ENCODE peak calls at places on chromosomes 1 and 21, in eight cellular contexts. One of them, this sample, is unnamed.
A peak's percentile ranks its signal among the peaks of the same experiment; 100 is the strongest.

GRCh38 chr1:30129001-30129408 is 594.4 kb downstream of the MATN1 start:
- DNase-seq in GM23338: no peak
- DNase-seq in HCT116: no peak
- DNase-seq in sigmoid colon: no peak
- DNase-seq in Panc1: no peak
- DNase-seq in stomach: no peak
- DNase-seq in transverse colon: no peak
- DNase-seq in upper lobe of left lung: no peak
- DNase-seq in this sample: no peak

GRCh38 chr1:247639381-247639981 is 34.1 kb downstream of the OR2G3 start:
- DNase-seq in GM23338: peak; percentile 94
- DNase-seq in transverse colon: peak; percentile 90
- DNase-seq in Panc1: no peak
- DNase-seq in HCT116: no peak
- DNase-seq in stomach: peak; percentile 82
- DNase-seq in upper lobe of left lung: peak; percentile 93
- DNase-seq in sigmoid colon: peak; percentile 90
- DNase-seq in this sample: no peak

GRCh38 chr21:35063428-35064172 is 14.5 kb upstream of the RUNX1 start:
- DNase-seq in Panc1: no peak
- DNase-seq in transverse colon: no peak
- DNase-seq in sigmoid colon: no peak
- DNase-seq in HCT116: no peak
- DNase-seq in GM23338: no peak
- DNase-seq in upper lobe of left lung: no peak
- DNase-seq in stomach: no peak
- DNase-seq in this sample: no peak

GRCh38 chr1:9753121-9753531 is 70.6 kb downstream of the CLSTN1 start:
- DNase-seq in stomach: no peak
- DNase-seq in sigmoid colon: no peak
- DNase-seq in GM23338: no peak
- DNase-seq in transverse colon: no peak
- DNase-seq in upper lobe of left lung: no peak
- DNase-seq in HCT116: no peak
- DNase-seq in Panc1: no peak
- DNase-seq in this sample: peak; percentile 64

GRCh38 chr1:181061891-181062777 is 26.4 kb upstream of the IER5 start:
- DNase-seq in stomach: no peak
- DNase-seq in Panc1: no peak
- DNase-seq in sigmoid colon: no peak
- DNase-seq in upper lobe of left lung: peak; percentile 47
- DNase-seq in transverse colon: peak; percentile 25
- DNase-seq in GM23338: no peak
- DNase-seq in HCT116: no peak
- DNase-seq in this sample: no peak

GRCh38 chr1:228031276-228031995 is 24.6 kb downstream of the WNT3A start:
- DNase-seq in upper lobe of left lung: no peak
- DNase-seq in GM23338: no peak
- DNase-seq in stomach: no peak
- DNase-seq in Panc1: no peak
- DNase-seq in HCT116: no peak
- DNase-seq in sigmoid colon: no peak
- DNase-seq in transverse colon: peak; percentile 0
- DNase-seq in this sample: no peak

GRCh38 chr1:215682232-215682631 is 115.1 kb downstream of the KCTD3 start:
- DNase-seq in sigmoid colon: no peak
- DNase-seq in upper lobe of left lung: no peak
- DNase-seq in HCT116: no peak
- DNase-seq in Panc1: no peak
- DNase-seq in stomach: no peak
- DNase-seq in GM23338: peak; percentile 7
- DNase-seq in transverse colon: no peak
- DNase-seq in this sample: no peak

GRCh38 chr1:225899044-225899925 is 10.3 kb upstream of the LEFTY1 start:
- DNase-seq in HCT116: no peak
- DNase-seq in transverse colon: no peak
- DNase-seq in sigmoid colon: no peak
- DNase-seq in stomach: no peak
- DNase-seq in Panc1: no peak
- DNase-seq in upper lobe of left lung: no peak
- DNase-seq in GM23338: peak; percentile 95
- DNase-seq in this sample: no peak

GRCh38 chr21:25639922-25640670 is 1.0 kb downstream of the JAM2 start:
- DNase-seq in Panc1: no peak
- DNase-seq in sigmoid colon: peak; percentile 73
- DNase-seq in transverse colon: no peak
- DNase-seq in HCT116: no peak
- DNase-seq in GM23338: peak; percentile 74
- DNase-seq in stomach: no peak
- DNase-seq in upper lobe of left lung: peak; percentile 75
- DNase-seq in this sample: peak; percentile 21

GRCh38 chr1:97196825-97197516 is 475.4 kb downstream of the PTBP2 start:
- DNase-seq in upper lobe of left lung: no peak
- DNase-seq in Panc1: no peak
- DNase-seq in GM23338: no peak
- DNase-seq in HCT116: no peak
- DNase-seq in sigmoid colon: no peak
- DNase-seq in transverse colon: no peak
- DNase-seq in stomach: no peak
- DNase-seq in this sample: no peak

GRCh38 chr1:188188317-188188716 is 1359.6 kb downstream of the PLA2G4A start:
- DNase-seq in sigmoid colon: no peak
- DNase-seq in HCT116: no peak
- DNase-seq in Panc1: no peak
- DNase-seq in upper lobe of left lung: no peak
- DNase-seq in transverse colon: no peak
- DNase-seq in GM23338: no peak
- DNase-seq in stomach: no peak
- DNase-seq in this sample: no peak

DNA sequence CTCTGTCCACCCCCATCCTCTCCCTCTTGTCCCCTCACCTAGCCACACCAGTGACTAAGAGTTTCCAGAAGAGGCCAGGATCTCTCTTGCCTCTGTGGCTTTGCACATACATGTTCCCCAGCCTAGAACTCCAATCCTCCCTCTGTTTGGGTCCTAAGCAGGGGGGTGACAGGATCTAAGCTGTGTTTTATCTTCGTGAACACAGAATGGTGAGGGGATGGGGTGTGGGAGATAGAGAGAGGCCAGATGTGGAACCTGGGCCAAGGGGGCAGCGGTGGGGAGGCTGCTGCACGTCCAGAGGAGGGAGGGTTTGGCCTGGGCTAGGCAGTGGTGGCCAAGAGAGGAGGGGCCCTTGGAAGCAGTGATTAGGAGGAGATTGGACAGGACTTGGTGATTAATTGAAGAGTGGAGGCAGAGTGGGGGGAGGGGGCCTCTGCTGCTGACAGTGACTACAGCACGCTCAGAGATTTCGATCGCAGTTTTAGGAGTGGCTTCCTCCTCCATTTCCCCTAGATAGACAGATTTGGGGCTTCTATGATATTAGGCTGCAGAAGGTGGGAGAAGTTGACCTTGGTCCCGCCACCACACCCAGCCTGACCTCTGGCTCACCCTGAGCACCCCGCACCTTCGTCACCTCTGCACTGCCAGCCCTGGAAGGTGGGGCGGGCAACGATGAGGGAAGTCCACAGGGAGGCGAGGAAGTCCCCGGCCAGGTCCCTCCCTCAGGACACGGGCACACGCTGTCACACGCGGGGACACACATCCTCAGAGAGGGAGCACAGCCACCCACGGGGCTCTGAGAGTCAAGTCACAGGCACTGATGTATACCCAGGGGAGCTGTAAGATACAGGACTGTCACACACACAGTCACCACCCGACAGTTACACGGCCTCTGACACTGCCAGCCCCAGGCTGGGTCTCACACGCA is 17.3 kb upstream of the ADGRB2 start:
- DNase-seq in HCT116: no peak
- DNase-seq in transverse colon: no peak
- DNase-seq in Panc1: no peak
- DNase-seq in GM23338: no peak
- DNase-seq in stomach: no peak
- DNase-seq in sigmoid colon: no peak
- DNase-seq in upper lobe of left lung: peak; percentile 46
- DNase-seq in this sample: no peak
- TF ChIP-seq POLR2AphosphoS5 in HCT116: no peak
- TF ChIP-seq POLR2AphosphoS5 in transverse colon: no peak
- TF ChIP-seq POLR2AphosphoS5 in Panc1: no peak
- TF ChIP-seq POLR2AphosphoS5 in GM23338: no peak
- TF ChIP-seq POLR2AphosphoS5 in stomach: no peak
- TF ChIP-seq POLR2AphosphoS5 in sigmoid colon: no peak
- TF ChIP-seq POLR2AphosphoS5 in upper lobe of left lung: no peak
- TF ChIP-seq POLR2AphosphoS5 in this sample: no peak

GRCh38 chr1:48903291-48903690 is 126.6 kb upstream of the BEND5 start:
- DNase-seq in GM23338: no peak
- DNase-seq in sigmoid colon: no peak
- DNase-seq in HCT116: no peak
- DNase-seq in transverse colon: no peak
- DNase-seq in Panc1: no peak
- DNase-seq in stomach: no peak
- DNase-seq in upper lobe of left lung: no peak
- DNase-seq in this sample: no peak

GRCh38 chr1:48908606-48909005 is 131.9 kb upstream of the BEND5 start:
- DNase-seq in stomach: no peak
- DNase-seq in sigmoid colon: no peak
- DNase-seq in transverse colon: no peak
- DNase-seq in HCT116: no peak
- DNase-seq in upper lobe of left lung: no peak
- DNase-seq in GM23338: no peak
- DNase-seq in Panc1: no peak
- DNase-seq in this sample: no peak

DNA sequence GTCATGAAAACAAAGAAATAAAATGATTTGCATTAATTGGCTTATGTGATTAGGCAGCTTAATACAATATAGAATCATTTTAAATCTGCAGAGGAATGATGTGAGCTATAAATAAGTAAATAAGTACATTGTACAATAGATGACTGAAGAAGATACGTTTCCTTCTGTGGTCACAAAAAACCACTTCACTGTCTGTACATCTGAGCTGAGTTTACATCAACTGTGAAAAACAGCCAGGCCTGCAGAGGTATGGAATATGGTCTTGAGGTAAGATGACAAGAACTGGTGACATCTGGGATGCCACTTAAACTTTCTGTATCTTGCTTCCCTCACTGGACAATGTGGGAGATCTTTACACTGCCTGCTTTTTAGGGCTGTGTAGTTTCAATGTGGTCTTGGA is 130.0 kb upstream of the BEND5 start:
- DNase-seq in stomach: no peak
- DNase-seq in upper lobe of left lung: no peak
- DNase-seq in HCT116: no peak
- DNase-seq in transverse colon: no peak
- DNase-seq in sigmoid colon: no peak
- DNase-seq in Panc1: no peak
- DNase-seq in GM23338: no peak
- DNase-seq in this sample: no peak
- TF ChIP-seq POLR2AphosphoS5 in stomach: no peak
- TF ChIP-seq POLR2AphosphoS5 in upper lobe of left lung: no peak
- TF ChIP-seq POLR2AphosphoS5 in HCT116: no peak
- TF ChIP-seq POLR2AphosphoS5 in transverse colon: no peak
- TF ChIP-seq POLR2AphosphoS5 in sigmoid colon: no peak
- TF ChIP-seq POLR2AphosphoS5 in Panc1: no peak
- TF ChIP-seq POLR2AphosphoS5 in GM23338: no peak
- TF ChIP-seq POLR2AphosphoS5 in this sample: no peak

GRCh38 chr1:59158321-59158720 is 138.6 kb upstream of the FGGY start:
- DNase-seq in GM23338: no peak
- DNase-seq in Panc1: no peak
- DNase-seq in stomach: no peak
- DNase-seq in upper lobe of left lung: no peak
- DNase-seq in HCT116: no peak
- DNase-seq in sigmoid colon: no peak
- DNase-seq in transverse colon: no peak
- DNase-seq in this sample: no peak

GRCh38 chr1:59156031-59156430 is 140.9 kb upstream of the FGGY start:
- DNase-seq in upper lobe of left lung: no peak
- DNase-seq in sigmoid colon: no peak
- DNase-seq in HCT116: no peak
- DNase-seq in GM23338: no peak
- DNase-seq in Panc1: no peak
- DNase-seq in stomach: no peak
- DNase-seq in transverse colon: no peak
- DNase-seq in this sample: no peak

GRCh38 chr1:59154406-59154805 is 142.5 kb upstream of the FGGY start:
- DNase-seq in stomach: no peak
- DNase-seq in Panc1: no peak
- DNase-seq in GM23338: no peak
- DNase-seq in sigmoid colon: no peak
- DNase-seq in transverse colon: no peak
- DNase-seq in HCT116: no peak
- DNase-seq in upper lobe of left lung: no peak
- DNase-seq in this sample: no peak

GRCh38 chr1:59155326-59155725 is 141.6 kb upstream of the FGGY start:
- DNase-seq in Panc1: no peak
- DNase-seq in GM23338: no peak
- DNase-seq in HCT116: no peak
- DNase-seq in stomach: no peak
- DNase-seq in transverse colon: no peak
- DNase-seq in sigmoid colon: no peak
- DNase-seq in upper lobe of left lung: no peak
- DNase-seq in this sample: no peak

GRCh38 chr1:59156526-59157196 is 140.2 kb upstream of the FGGY start:
- DNase-seq in GM23338: peak; percentile 42
- DNase-seq in Panc1: no peak
- DNase-seq in sigmoid colon: no peak
- DNase-seq in transverse colon: no peak
- DNase-seq in stomach: no peak
- DNase-seq in upper lobe of left lung: no peak
- DNase-seq in HCT116: peak; percentile 60
- DNase-seq in this sample: peak; percentile 26
- TF ChIP-seq POLR2AphosphoS5 in GM23338: no peak
- TF ChIP-seq POLR2AphosphoS5 in Panc1: no peak
- TF ChIP-seq POLR2AphosphoS5 in sigmoid colon: no peak
- TF ChIP-seq POLR2AphosphoS5 in transverse colon: no peak
- TF ChIP-seq POLR2AphosphoS5 in stomach: no peak
- TF ChIP-seq POLR2AphosphoS5 in upper lobe of left lung: no peak
- TF ChIP-seq POLR2AphosphoS5 in HCT116: no peak
- TF ChIP-seq POLR2AphosphoS5 in this sample: no peak

DNA sequence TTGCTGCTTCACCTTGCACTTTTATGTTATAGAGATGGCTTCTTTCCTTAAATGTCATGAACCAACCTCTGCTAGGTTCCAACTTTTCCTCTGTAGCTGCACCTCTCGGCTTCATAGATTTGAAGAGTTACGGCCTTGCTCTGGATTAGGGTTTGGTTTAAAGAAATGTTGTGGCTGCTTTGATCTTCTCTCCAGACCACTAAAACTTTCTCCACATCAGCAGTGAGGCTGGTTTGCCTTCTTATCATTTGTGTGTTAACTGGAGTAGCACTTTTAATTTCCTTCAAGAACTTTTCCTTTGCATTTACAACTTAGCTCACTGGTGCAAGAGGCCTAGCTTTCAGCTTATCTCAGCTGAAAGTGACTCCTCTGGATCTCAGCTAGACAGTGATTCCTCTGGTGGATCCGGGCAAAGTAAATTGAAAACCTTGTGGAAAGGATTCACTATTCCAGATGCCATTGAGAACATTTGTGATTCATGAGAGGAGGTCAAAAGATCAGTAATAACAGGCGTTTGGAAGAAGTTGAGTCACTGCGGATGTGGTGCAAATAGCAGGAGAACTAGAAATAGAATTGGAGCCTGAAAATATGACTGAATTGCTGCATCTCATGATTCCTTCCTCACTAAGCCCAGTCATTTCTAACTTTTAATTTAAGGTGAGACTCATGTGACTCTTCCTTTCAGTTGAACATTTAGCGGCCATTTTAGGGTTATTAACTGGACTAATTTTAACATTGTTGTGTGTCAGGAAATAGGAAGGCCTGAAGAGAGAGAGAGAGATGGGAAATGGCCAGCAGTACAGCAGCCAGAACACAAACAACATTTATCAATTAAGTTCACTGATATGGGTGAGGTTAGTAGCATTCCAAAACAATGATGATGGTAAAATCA is 16.2 kb upstream of the RGS1 start:
- DNase-seq in upper lobe of left lung: no peak
- DNase-seq in stomach: no peak
- DNase-seq in sigmoid colon: no peak
- DNase-seq in transverse colon: no peak
- DNase-seq in HCT116: peak; percentile 68
- DNase-seq in Panc1: peak; percentile 69
- DNase-seq in GM23338: no peak
- DNase-seq in this sample: peak; percentile 96
- TF ChIP-seq POLR2AphosphoS5 in upper lobe of left lung: no peak
- TF ChIP-seq POLR2AphosphoS5 in stomach: no peak
- TF ChIP-seq POLR2AphosphoS5 in sigmoid colon: peak; percentile 23
- TF ChIP-seq POLR2AphosphoS5 in transverse colon: no peak
- TF ChIP-seq POLR2AphosphoS5 in HCT116: peak; percentile 43
- TF ChIP-seq POLR2AphosphoS5 in Panc1: no peak
- TF ChIP-seq POLR2AphosphoS5 in GM23338: no peak
- TF ChIP-seq POLR2AphosphoS5 in this sample: peak; percentile 67

This sample was measured in endothelial cell of umbilical vein.